ENCODE peak calls at places on chromosomes 7 and 10, in seven cellular contexts. E is cardiac muscle cell, T is sciatic nerve, D is mesothelial cell of epicardium, V is erythroblast, H is NCI-H1105 treated with DMSO at 0.1 percent for 48 hours, B is H4. U is an unnamed sample.

GRCh38 chr10:97024181-97025073 is 161.3 kb downstream of the SLIT1 start:
- DNase-seq in D (no peak), T (peak; percentile 49), H (no peak), E (peak; percentile 66), V (no peak), B (peak; percentile 43), U (peak; percentile 84)

GRCh38 chr10:132838346-132838970 is 52.5 kb upstream of the NKX6-2 start:
- DNase-seq in B (no peak), E (no peak), H (no peak), T (peak; percentile 42), D (no peak), V (no peak), U (no peak)

GRCh38 chr7:101941481-101942383 is 124.3 kb downstream of the CUX1 start:
- DNase-seq in E (no peak), D (no peak), B (peak; percentile 77), V (peak; percentile 14), H (no peak), T (peak; percentile 48), U (peak; percentile 58)

GRCh38 chr10:77773631-77774426 is 136.2 kb upstream of the KCNMA1 start:
- DNase-seq in E (no peak), T (no peak), B (no peak), H (no peak), D (no peak), V (no peak), U (no peak)

GRCh38 chr10:73873843-73874215 is 526 bp downstream of the CAMK2G start:
- DNase-seq in H (no peak), T (no peak), D (no peak), B (no peak), V (peak; percentile 38), E (no peak), U (peak; percentile 54)

GRCh38 chr10:125144693-125145623 is 15.4 kb downstream of the CTBP2 start:
- DNase-seq in B (peak; percentile 42), H (peak; percentile 28), E (no peak), D (no peak), V (peak; percentile 92), T (no peak), U (peak; percentile 53)

GRCh38 chr10:130749911-130750310 is 561.6 kb downstream of the TCERG1L start:
- DNase-seq in E (no peak), H (no peak), D (no peak), V (no peak), B (no peak), T (peak; percentile 38), U (no peak)

GRCh38 chr7:136657332-136657942 is 211.0 kb upstream of the CHRM2 start:
- DNase-seq in V (no peak), H (no peak), E (no peak), D (no peak), B (no peak), T (no peak), U (no peak)

GRCh38 chr7:41059796-41060195 is 643.1 kb downstream of the INHBA start:
- DNase-seq in D (no peak), H (no peak), T (no peak), B (no peak), V (no peak), E (no peak), U (no peak)

GRCh38 chr7:30308392-30308791 is 24.0 kb downstream of the ZNRF2 start:
- DNase-seq in E (no peak), D (no peak), H (no peak), V (no peak), B (peak; percentile 89), T (no peak), U (peak; percentile 75)

GRCh38 chr7:74206589-74207120 is 3.2 kb upstream of the LAT2 start:
- DNase-seq in D (peak; percentile 90), T (peak; percentile 95), B (peak; percentile 73), H (peak; percentile 51), E (peak; percentile 85), V (peak; percentile 68), U (peak; percentile 90)

GRCh38 chr10:88473989-88474883 is 108.9 kb downstream of the RNLS start:
- DNase-seq in H (peak; percentile 95), E (no peak), T (no peak), B (no peak), V (no peak), D (no peak), U (no peak)

GRCh38 chr7:101678713-101679112 is 49.6 kb upstream of the MYL10 start:
- DNase-seq in B (peak; percentile 63), E (no peak), H (no peak), V (no peak), T (no peak), D (no peak), U (no peak)

GRCh38 chr7:129401228-129401967 is 32.8 kb upstream of the STRIP2 start:
- DNase-seq in B (no peak), V (peak; percentile 53), H (no peak), E (no peak), D (no peak), T (no peak), U (no peak)

GRCh38 chr7:27462575-27463270 is 200.0 kb downstream of the HIBADH start:
- DNase-seq in B (no peak), V (no peak), D (no peak), H (no peak), T (no peak), E (no peak), U (no peak)

GRCh38 chr7:2953099-2953498 is 90.6 kb downstream of the CARD11 start:
- DNase-seq in H (no peak), V (no peak), E (no peak), D (no peak), B (no peak), T (no peak), U (no peak)

GRCh38 chr7:54932818-54933543 is 85.8 kb upstream of the EGFR start:
- DNase-seq in H (peak; percentile 87), D (peak; percentile 77), V (no peak), E (peak; percentile 83), B (peak; percentile 96), T (peak; percentile 66), U (no peak)

GRCh38 chr10:112835933-112836564 is 114.0 kb upstream of the TCF7L2 start:
- DNase-seq in T (no peak), D (no peak), V (no peak), E (peak; percentile 35), B (no peak), H (no peak), U (no peak)

GRCh38 chr10:64271508-64271907 is 750.3 kb downstream of the REEP3 start:
- DNase-seq in B (no peak), V (no peak), T (no peak), E (no peak), D (no peak), H (no peak), U (no peak)

GRCh38 chr10:53256623-53257022 is 484.0 kb upstream of the MBL2 start:
- DNase-seq in T (no peak), D (no peak), H (no peak), B (no peak), V (no peak), E (no peak), U (no peak)

GRCh38 chr10:102757323-102757722 is 13.6 kb downstream of the WBP1L start:
- DNase-seq in D (no peak), E (no peak), V (no peak), B (no peak), H (no peak), T (no peak), U (no peak)

GRCh38 chr10:3605882-3606281 is 179.1 kb downstream of the KLF6 start:
- DNase-seq in D (no peak), E (no peak), H (no peak), B (no peak), V (no peak), T (no peak), U (no peak)

GRCh38 chr10:107647462-107647861 is 483.0 kb upstream of the SORCS1 start:
- DNase-seq in D (no peak), T (no peak), E (no peak), H (no peak), B (no peak), V (no peak), U (no peak)

GRCh38 chr10:128859738-128860386 is 607.2 kb upstream of the MGMT start:
- DNase-seq in H (no peak), B (no peak), T (peak; percentile 53), D (no peak), E (peak; percentile 15), V (peak; percentile 17), U (peak; percentile 71)

GRCh38 chr10:88499569-88500470 is 83.3 kb downstream of the RNLS start:
- DNase-seq in T (no peak), V (no peak), H (no peak), B (no peak), D (no peak), E (no peak), U (no peak)

GRCh38 chr7:2523941-2524807 is 4.6 kb downstream of the LFNG start:
- DNase-seq in D (no peak), T (peak; percentile 87), B (peak; percentile 77), H (peak; percentile 95), V (no peak), E (no peak), U (no peak)